ENCODE peak calls at places on chromosomes 13 and 19, in nine cellular contexts. One of them, this sample, is unnamed.

GRCh38 chr19:6540918-6541689 is 10.3 kb downstream of the TNFSF9 start:
- DNase-seq in AG09309: no peak
- DNase-seq in neural crest cell: no peak
- DNase-seq in omental fat pad: no peak
- DNase-seq in ascending aorta: no peak
- DNase-seq in bronchial epithelial cell: peak; percentile 73
- DNase-seq in progenitor cell of endocrine pancreas: no peak
- DNase-seq in fibroblast of lung: no peak
- DNase-seq in fibroblast of pulmonary artery: no peak
- DNase-seq in this sample: no peak

GRCh38 chr13:103931396-103931795 is 865.2 kb upstream of the SLC10A2 start:
- DNase-seq in AG09309: no peak
- DNase-seq in neural crest cell: no peak
- DNase-seq in omental fat pad: no peak
- DNase-seq in ascending aorta: no peak
- DNase-seq in bronchial epithelial cell: no peak
- DNase-seq in progenitor cell of endocrine pancreas: no peak
- DNase-seq in fibroblast of lung: peak; percentile 13
- DNase-seq in fibroblast of pulmonary artery: no peak
- DNase-seq in this sample: no peak

GRCh38 chr13:76516013-76516412 is 370.2 kb downstream of the KCTD12 start:
- DNase-seq in AG09309: peak; percentile 35
- DNase-seq in neural crest cell: no peak
- DNase-seq in omental fat pad: no peak
- DNase-seq in ascending aorta: no peak
- DNase-seq in bronchial epithelial cell: peak; percentile 44
- DNase-seq in progenitor cell of endocrine pancreas: no peak
- DNase-seq in fibroblast of lung: peak; percentile 90
- DNase-seq in fibroblast of pulmonary artery: peak; percentile 76
- DNase-seq in this sample: no peak

GRCh38 chr19:13957107-13957506 is 4.8 kb downstream of the DCAF15 start:
- DNase-seq in AG09309: no peak
- DNase-seq in neural crest cell: no peak
- DNase-seq in omental fat pad: no peak
- DNase-seq in ascending aorta: no peak
- DNase-seq in bronchial epithelial cell: no peak
- DNase-seq in progenitor cell of endocrine pancreas: no peak
- DNase-seq in fibroblast of lung: no peak
- DNase-seq in fibroblast of pulmonary artery: no peak
- DNase-seq in this sample: no peak

GRCh38 chr13:114025432-114026127 is 51.7 kb upstream of the C13orf46 start:
- DNase-seq in AG09309: no peak
- DNase-seq in neural crest cell: no peak
- DNase-seq in omental fat pad: no peak
- DNase-seq in ascending aorta: no peak
- DNase-seq in bronchial epithelial cell: no peak
- DNase-seq in progenitor cell of endocrine pancreas: no peak
- DNase-seq in fibroblast of lung: peak; percentile 77
- DNase-seq in fibroblast of pulmonary artery: peak; percentile 74
- DNase-seq in this sample: no peak

GRCh38 chr13:111604087-111604486 is 283.6 kb downstream of the TEX29 start:
- DNase-seq in AG09309: no peak
- DNase-seq in neural crest cell: no peak
- DNase-seq in omental fat pad: no peak
- DNase-seq in ascending aorta: no peak
- DNase-seq in bronchial epithelial cell: no peak
- DNase-seq in progenitor cell of endocrine pancreas: no peak
- DNase-seq in fibroblast of lung: no peak
- DNase-seq in fibroblast of pulmonary artery: no peak
- DNase-seq in this sample: no peak

GRCh38 chr13:28408235-28408848 is 86.6 kb downstream of the FLT1 start:
- DNase-seq in AG09309: no peak
- DNase-seq in neural crest cell: no peak
- DNase-seq in omental fat pad: no peak
- DNase-seq in ascending aorta: no peak
- DNase-seq in bronchial epithelial cell: no peak
- DNase-seq in progenitor cell of endocrine pancreas: no peak
- DNase-seq in fibroblast of lung: no peak
- DNase-seq in fibroblast of pulmonary artery: peak; percentile 76
- DNase-seq in this sample: no peak

GRCh38 chr13:94599877-94600276 is 1.8 kb upstream of the GPR180 start:
- DNase-seq in AG09309: no peak
- DNase-seq in neural crest cell: no peak
- DNase-seq in omental fat pad: no peak
- DNase-seq in ascending aorta: no peak
- DNase-seq in bronchial epithelial cell: no peak
- DNase-seq in progenitor cell of endocrine pancreas: no peak
- DNase-seq in fibroblast of lung: no peak
- DNase-seq in fibroblast of pulmonary artery: no peak
- DNase-seq in this sample: no peak

GRCh38 chr19:13790354-13790753 is 4.9 kb upstream of the ZSWIM4 start:
- DNase-seq in AG09309: peak; percentile 49
- DNase-seq in neural crest cell: no peak
- DNase-seq in omental fat pad: no peak
- DNase-seq in ascending aorta: no peak
- DNase-seq in bronchial epithelial cell: no peak
- DNase-seq in progenitor cell of endocrine pancreas: no peak
- DNase-seq in fibroblast of lung: peak; percentile 68
- DNase-seq in fibroblast of pulmonary artery: no peak
- DNase-seq in this sample: peak; percentile 65

GRCh38 chr13:33032037-33032625 is 15.9 kb downstream of the KL start:
- DNase-seq in AG09309: peak; percentile 34
- DNase-seq in neural crest cell: no peak
- DNase-seq in omental fat pad: no peak
- DNase-seq in ascending aorta: no peak
- DNase-seq in bronchial epithelial cell: no peak
- DNase-seq in progenitor cell of endocrine pancreas: no peak
- DNase-seq in fibroblast of lung: no peak
- DNase-seq in fibroblast of pulmonary artery: no peak
- DNase-seq in this sample: no peak

GRCh38 chr19:45428385-45429231 is 4.9 kb upstream of the ERCC1 start:
- DNase-seq in AG09309: no peak
- DNase-seq in neural crest cell: peak; percentile 40
- DNase-seq in omental fat pad: no peak
- DNase-seq in ascending aorta: peak; percentile 93
- DNase-seq in bronchial epithelial cell: no peak
- DNase-seq in progenitor cell of endocrine pancreas: peak; percentile 29
- DNase-seq in fibroblast of lung: peak; percentile 54
- DNase-seq in fibroblast of pulmonary artery: peak; percentile 43
- DNase-seq in this sample: peak; percentile 52

GRCh38 chr19:16070366-16070990 is 5.8 kb upstream of the TPM4 start:
- DNase-seq in AG09309: no peak
- DNase-seq in neural crest cell: no peak
- DNase-seq in omental fat pad: no peak
- DNase-seq in ascending aorta: peak; percentile 89
- DNase-seq in bronchial epithelial cell: peak; percentile 83
- DNase-seq in progenitor cell of endocrine pancreas: no peak
- DNase-seq in fibroblast of lung: no peak
- DNase-seq in fibroblast of pulmonary artery: no peak
- DNase-seq in this sample: peak; percentile 66

GRCh38 chr19:13960863-13961784 is 8.8 kb downstream of the DCAF15 start:
- DNase-seq in AG09309: no peak
- DNase-seq in neural crest cell: no peak
- DNase-seq in omental fat pad: no peak
- DNase-seq in ascending aorta: no peak
- DNase-seq in bronchial epithelial cell: no peak
- DNase-seq in progenitor cell of endocrine pancreas: no peak
- DNase-seq in fibroblast of lung: no peak
- DNase-seq in fibroblast of pulmonary artery: no peak
- DNase-seq in this sample: no peak

GRCh38 chr13:22961835-22962537 is 218.8 kb upstream of the SGCG start:
- DNase-seq in AG09309: no peak
- DNase-seq in neural crest cell: no peak
- DNase-seq in omental fat pad: no peak
- DNase-seq in ascending aorta: no peak
- DNase-seq in bronchial epithelial cell: no peak
- DNase-seq in progenitor cell of endocrine pancreas: no peak
- DNase-seq in fibroblast of lung: no peak
- DNase-seq in fibroblast of pulmonary artery: no peak
- DNase-seq in this sample: no peak

GRCh38 chr19:2087621-2088100 is 8.5 kb downstream of the MOB3A start:
- DNase-seq in AG09309: no peak
- DNase-seq in neural crest cell: no peak
- DNase-seq in omental fat pad: no peak
- DNase-seq in ascending aorta: no peak
- DNase-seq in bronchial epithelial cell: no peak
- DNase-seq in progenitor cell of endocrine pancreas: no peak
- DNase-seq in fibroblast of lung: no peak
- DNase-seq in fibroblast of pulmonary artery: no peak
- DNase-seq in this sample: no peak

GRCh38 chr13:31896427-31896826 is 135.1 kb upstream of the FRY start:
- DNase-seq in AG09309: peak; percentile 80
- DNase-seq in neural crest cell: no peak
- DNase-seq in omental fat pad: no peak
- DNase-seq in ascending aorta: peak; percentile 74
- DNase-seq in bronchial epithelial cell: no peak
- DNase-seq in progenitor cell of endocrine pancreas: no peak
- DNase-seq in fibroblast of lung: peak; percentile 77
- DNase-seq in fibroblast of pulmonary artery: peak; percentile 68
- DNase-seq in this sample: no peak

GRCh38 chr19:16273005-16273404 is 51.6 kb upstream of the KLF2 start:
- DNase-seq in AG09309: no peak
- DNase-seq in neural crest cell: peak; percentile 8
- DNase-seq in omental fat pad: no peak
- DNase-seq in ascending aorta: no peak
- DNase-seq in bronchial epithelial cell: no peak
- DNase-seq in progenitor cell of endocrine pancreas: no peak
- DNase-seq in fibroblast of lung: peak; percentile 72
- DNase-seq in fibroblast of pulmonary artery: no peak
- DNase-seq in this sample: no peak

GRCh38 chr13:20473139-20473538 is 52.5 kb downstream of the CRYL1 start:
- DNase-seq in AG09309: no peak
- DNase-seq in neural crest cell: no peak
- DNase-seq in omental fat pad: no peak
- DNase-seq in ascending aorta: no peak
- DNase-seq in bronchial epithelial cell: no peak
- DNase-seq in progenitor cell of endocrine pancreas: no peak
- DNase-seq in fibroblast of lung: no peak
- DNase-seq in fibroblast of pulmonary artery: no peak
- DNase-seq in this sample: no peak

GRCh38 chr19:11821474-11821873 is 7.4 kb downstream of the ZNF440 start:
- DNase-seq in AG09309: peak; percentile 58
- DNase-seq in neural crest cell: no peak
- DNase-seq in omental fat pad: no peak
- DNase-seq in ascending aorta: no peak
- DNase-seq in bronchial epithelial cell: peak; percentile 21
- DNase-seq in progenitor cell of endocrine pancreas: no peak
- DNase-seq in fibroblast of lung: peak; percentile 31
- DNase-seq in fibroblast of pulmonary artery: peak; percentile 50
- DNase-seq in this sample: no peak

DNA sequence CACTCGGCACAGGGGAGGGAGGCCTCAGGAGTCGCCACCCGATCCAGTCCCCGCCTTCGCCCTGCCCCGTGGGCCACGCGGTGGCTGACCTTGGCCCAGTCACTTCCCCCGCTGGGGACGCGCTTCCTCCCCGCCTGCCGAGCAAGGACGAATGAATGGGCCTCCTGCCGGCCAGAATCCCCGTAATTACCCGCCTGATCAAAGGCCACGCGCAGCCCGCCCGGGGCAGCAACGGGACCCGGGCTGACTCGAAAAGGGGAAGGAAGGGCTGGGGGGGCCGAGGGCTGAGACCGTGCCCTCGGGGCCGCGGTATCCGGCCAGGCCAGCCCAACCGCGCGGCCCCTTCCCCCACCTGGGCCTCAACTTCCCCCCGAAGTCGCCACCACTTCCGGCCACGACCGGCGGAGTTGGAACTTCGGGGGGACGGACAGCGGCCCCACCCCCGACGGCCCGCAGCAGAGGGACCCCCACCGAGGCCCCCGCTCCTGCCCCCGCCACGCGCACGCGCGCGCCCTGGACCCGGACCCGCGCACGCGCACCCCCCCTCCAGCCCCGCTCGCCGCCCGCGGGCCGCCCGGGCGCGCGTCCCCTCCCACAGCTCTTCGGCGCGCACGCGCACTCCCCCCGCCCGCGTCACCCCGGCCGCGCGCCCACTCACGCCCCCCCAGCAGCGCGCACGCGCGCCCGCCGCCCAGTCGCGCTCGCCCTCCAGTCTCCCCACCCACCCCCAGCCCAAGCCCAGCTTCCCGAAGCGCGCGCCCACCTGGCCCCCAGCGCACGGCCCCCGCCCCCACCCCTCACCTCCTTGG is 520 bp downstream of the ZNF787 start:
- DNase-seq in AG09309: no peak
- DNase-seq in neural crest cell: peak; percentile 56
- DNase-seq in omental fat pad: peak; percentile 52
- DNase-seq in ascending aorta: peak; percentile 84
- DNase-seq in bronchial epithelial cell: peak; percentile 32
- DNase-seq in progenitor cell of endocrine pancreas: peak; percentile 45
- DNase-seq in fibroblast of lung: peak; percentile 76
- DNase-seq in fibroblast of pulmonary artery: peak; percentile 74
- DNase-seq in this sample: peak; percentile 84
- TF ChIP-seq CTCF in AG09309: peak; percentile 23
- TF ChIP-seq CTCF in neural crest cell: peak; percentile 32
- TF ChIP-seq CTCF in omental fat pad: no peak
- TF ChIP-seq CTCF in ascending aorta: peak; percentile 14
- TF ChIP-seq CTCF in bronchial epithelial cell: peak; percentile 26
- TF ChIP-seq CTCF in progenitor cell of endocrine pancreas: peak; percentile 35
- TF ChIP-seq CTCF in fibroblast of lung: no peak
- TF ChIP-seq CTCF in fibroblast of pulmonary artery: peak; percentile 1
- TF ChIP-seq CTCF in this sample: no peak

GRCh38 chr19:4624733-4625362 is 14.5 kb upstream of the TNFAIP8L1 start:
- DNase-seq in AG09309: no peak
- DNase-seq in neural crest cell: no peak
- DNase-seq in omental fat pad: no peak
- DNase-seq in ascending aorta: no peak
- DNase-seq in bronchial epithelial cell: peak; percentile 37
- DNase-seq in progenitor cell of endocrine pancreas: no peak
- DNase-seq in fibroblast of lung: no peak
- DNase-seq in fibroblast of pulmonary artery: peak; percentile 39
- DNase-seq in this sample: no peak
- TF ChIP-seq CTCF in AG09309: peak; percentile 30
- TF ChIP-seq CTCF in neural crest cell: peak; percentile 29
- TF ChIP-seq CTCF in omental fat pad: no peak
- TF ChIP-seq CTCF in ascending aorta: no peak
- TF ChIP-seq CTCF in bronchial epithelial cell: peak; percentile 24
- TF ChIP-seq CTCF in progenitor cell of endocrine pancreas: peak; percentile 26
- TF ChIP-seq CTCF in fibroblast of lung: no peak
- TF ChIP-seq CTCF in fibroblast of pulmonary artery: peak; percentile 42
- TF ChIP-seq CTCF in this sample: no peak

DNA sequence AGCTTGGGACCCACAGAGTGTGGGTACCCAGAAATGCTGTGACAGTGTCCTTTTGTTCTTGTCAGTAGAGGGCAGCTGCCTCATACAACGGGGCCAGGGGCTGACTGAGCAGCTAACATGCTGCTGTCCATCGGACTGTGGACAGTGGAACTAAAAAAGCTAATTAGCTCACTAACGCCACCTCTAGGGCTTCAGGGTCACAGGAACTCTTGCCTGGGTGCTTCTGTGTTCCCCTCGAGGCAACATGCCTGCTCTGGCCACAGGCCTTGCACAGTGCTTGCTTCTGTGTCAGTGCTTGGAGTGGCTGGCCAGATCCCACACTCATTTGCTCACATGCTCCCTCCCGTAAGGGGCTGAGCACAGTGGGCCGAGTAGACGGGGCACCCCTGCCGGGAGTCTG is 377.0 kb downstream of the OLFM4 start:
- DNase-seq in AG09309: no peak
- DNase-seq in neural crest cell: peak; percentile 19
- DNase-seq in omental fat pad: no peak
- DNase-seq in ascending aorta: no peak
- DNase-seq in bronchial epithelial cell: no peak
- DNase-seq in progenitor cell of endocrine pancreas: peak; percentile 11
- DNase-seq in fibroblast of lung: no peak
- DNase-seq in fibroblast of pulmonary artery: no peak
- DNase-seq in this sample: no peak
- TF ChIP-seq CTCF in AG09309: no peak
- TF ChIP-seq CTCF in neural crest cell: peak; percentile 25
- TF ChIP-seq CTCF in omental fat pad: no peak
- TF ChIP-seq CTCF in ascending aorta: no peak
- TF ChIP-seq CTCF in bronchial epithelial cell: no peak
- TF ChIP-seq CTCF in progenitor cell of endocrine pancreas: peak; percentile 39
- TF ChIP-seq CTCF in fibroblast of lung: no peak
- TF ChIP-seq CTCF in fibroblast of pulmonary artery: no peak
- TF ChIP-seq CTCF in this sample: no peak

GRCh38 chr19:1070576-1070930 is 3.6 kb downstream of the ARHGAP45 start:
- DNase-seq in AG09309: no peak
- DNase-seq in neural crest cell: no peak
- DNase-seq in omental fat pad: no peak
- DNase-seq in ascending aorta: no peak
- DNase-seq in bronchial epithelial cell: no peak
- DNase-seq in progenitor cell of endocrine pancreas: no peak
- DNase-seq in fibroblast of lung: no peak
- DNase-seq in fibroblast of pulmonary artery: no peak
- DNase-seq in this sample: no peak
- TF ChIP-seq CTCF in AG09309: peak; percentile 33
- TF ChIP-seq CTCF in neural crest cell: peak; percentile 16
- TF ChIP-seq CTCF in omental fat pad: no peak
- TF ChIP-seq CTCF in ascending aorta: no peak
- TF ChIP-seq CTCF in bronchial epithelial cell: peak; percentile 32
- TF ChIP-seq CTCF in progenitor cell of endocrine pancreas: no peak
- TF ChIP-seq CTCF in fibroblast of lung: peak; percentile 21
- TF ChIP-seq CTCF in fibroblast of pulmonary artery: peak; percentile 14
- TF ChIP-seq CTCF in this sample: no peak

This sample was measured in natural killer cell.